ENCODE peak calls at places on chromosome 14, in eight cellular contexts. C, S, Z, K, V, M, D and U are unnamed samples.

GRCh38 chr14:80637726-80638619 is 303.6 kb downstream of the CEP128 start:
- DNase-seq in C (no peak), S (no peak), Z (no peak), K (no peak), V (no peak), M (no peak), D (no peak), U (no peak)

GRCh38 chr14:101915871-101916815 is 48.2 kb upstream of the DYNC1H1 start:
- DNase-seq in C (no peak), S (no peak), Z (no peak), K (no peak), V (no peak), M (no peak), D (no peak), U (no peak)

GRCh38 chr14:87805315-87805723 is 187.7 kb downstream of the GALC start:
- DNase-seq in C (no peak), S (no peak), Z (no peak), K (no peak), V (no peak), M (no peak), D (no peak), U (no peak)

GRCh38 chr14:97580923-97581495 is 783.8 kb downstream of the VRK1 start:
- DNase-seq in C (no peak), S (no peak), Z (no peak), K (no peak), V (no peak), M (no peak), D (no peak), U (no peak)

GRCh38 chr14:56490379-56490778 is 89.2 kb upstream of the TMEM260 start:
- DNase-seq in C (no peak), S (no peak), Z (no peak), K (no peak), V (no peak), M (no peak), D (no peak), U (no peak)

GRCh38 chr14:37078131-37078530 is 94.3 kb downstream of the SLC25A21 start:
- DNase-seq in C (no peak), S (no peak), Z (no peak), K (no peak), V (no peak), M (no peak), D (no peak), U (no peak)

GRCh38 chr14:72451081-72451972 is 442.6 kb downstream of the DPF3 start:
- DNase-seq in C (no peak), S (peak), Z (no peak), K (peak), V (no peak), M (no peak), D (no peak), U (no peak)

GRCh38 chr14:66379116-66379515 is 107.1 kb upstream of the CCDC196 start:
- DNase-seq in C (no peak), S (no peak), Z (no peak), K (no peak), V (no peak), M (no peak), D (no peak), U (no peak)